ENCODE peak calls at places on chromosomes 1 and 21, in four cellular contexts. G is mesenteric fat pad, S is activated gamma-delta T cell treated with Interleukin-2 at 50 U/mL for 16 hours, T is HuH-7.5. C is an unnamed sample.

GRCh38 chr21:45845790-45846130 is 135.8 kb upstream of the COL6A1 start:
- DNase-seq in T (no peak), G (peak), S (no peak), C (no peak)

GRCh38 chr1:71086331-71086730 is 5.5 kb upstream of the ZRANB2 start:
- DNase-seq in T (no peak), S (no peak), G (no peak), C (no peak)

GRCh38 chr1:147641695-147642592 is 28.4 kb downstream of the ACP6 start:
- DNase-seq in G (no peak), T (peak), S (peak), C (peak)

GRCh38 chr1:207309775-207310273 is 11.7 kb upstream of the CD55 start:
- DNase-seq in T (no peak), G (no peak), S (no peak), C (no peak)

GRCh38 chr1:156556354-156556753 is 16.0 kb downstream of the IQGAP3 start:
- DNase-seq in S (no peak), G (no peak), T (no peak), C (no peak)

GRCh38 chr1:33276573-33277298 is 20.4 kb downstream of the ZNF362 start:
- DNase-seq in G (no peak), T (no peak), S (no peak), C (no peak)

GRCh38 chr1:33370286-33370685 is 49.4 kb upstream of the A3GALT2 start:
- DNase-seq in G (no peak), T (no peak), S (no peak), C (no peak)

GRCh38 chr1:204736861-204737260 is 51.3 kb upstream of the LRRN2 start:
- DNase-seq in T (no peak), G (no peak), S (no peak), C (no peak)

GRCh38 chr1:8664887-8665286 is 152.6 kb downstream of the RERE start:
- DNase-seq in T (no peak), S (no peak), G (no peak), C (no peak)

GRCh38 chr1:240539700-240540414 is 72.1 kb downstream of the GREM2 start:
- DNase-seq in G (no peak), T (no peak), S (no peak), C (no peak)

GRCh38 chr1:30704271-30704670 is 19.1 kb downstream of the MATN1 start:
- DNase-seq in S (no peak), G (no peak), T (no peak), C (no peak)

GRCh38 chr1:2121071-2121691 is 71.0 kb downstream of the PRKCZ start:
- DNase-seq in G (no peak), T (no peak), S (no peak), C (no peak)

GRCh38 chr1:237814319-237814924 is 76.3 kb downstream of the ZP4 start:
- DNase-seq in T (no peak), S (no peak), G (no peak), C (no peak)

GRCh38 chr21:28991861-28992525 is 684 bp downstream of the LTN1 start:
- DNase-seq in G (no peak), T (no peak), S (no peak), C (no peak)

GRCh38 chr21:45011911-45012660 is 62.3 kb upstream of the ADARB1 start:
- DNase-seq in G (no peak), T (peak), S (no peak), C (no peak)

GRCh38 chr1:164613176-164613575 is 54.2 kb downstream of the PBX1 start:
- DNase-seq in T (no peak), S (no peak), G (no peak), C (no peak)

GRCh38 chr21:16879479-16879878 is 633.4 kb upstream of the CXADR start:
- DNase-seq in T (no peak), S (no peak), G (no peak), C (no peak)

GRCh38 chr21:15543473-15543872 is 186.3 kb upstream of the USP25 start:
- DNase-seq in S (no peak), G (no peak), T (no peak), C (no peak)

GRCh38 chr1:109919271-109919670 is 8.6 kb downstream of the CSF1 start:
- DNase-seq in T (no peak), G (no peak), S (no peak), C (no peak)

GRCh38 chr1:216055004-216055403 is 368.2 kb downstream of the USH2A start:
- DNase-seq in G (no peak), T (no peak), S (no peak), C (no peak)

GRCh38 chr1:200150721-200151120 is 123.2 kb downstream of the NR5A2 start:
- DNase-seq in S (no peak), T (peak), G (no peak), C (no peak)

GRCh38 chr1:27668808-27669723 is 2.9 kb downstream of the IFI6 start:
- DNase-seq in G (peak), S (peak), T (peak), C (peak)

GRCh38 chr1:221527886-221528634 is 213.8 kb downstream of the DUSP10 start:
- DNase-seq in T (no peak), G (no peak), S (no peak), C (no peak)

GRCh38 chr1:20528221-20528620 is 20.3 kb upstream of the MUL1 start:
- DNase-seq in G (no peak), S (no peak), T (no peak), C (no peak)

GRCh38 chr1:52748119-52748518 is 21.9 kb downstream of the ZYG11B start:
- DNase-seq in G (no peak), S (no peak), T (no peak), C (no peak)

GRCh38 chr1:203706444-203706843 is 58.5 kb upstream of the LAX1 start:
- DNase-seq in S (no peak), G (no peak), T (no peak), C (no peak)

GRCh38 chr21:33761104-33762036 is 119.1 kb downstream of the ITSN1 start:
- DNase-seq in S (no peak), T (peak), G (no peak), C (no peak)

GRCh38 chr21:15445327-15445726 is 284.5 kb upstream of the USP25 start:
- DNase-seq in T (no peak), G (no peak), S (no peak), C (no peak)

GRCh38 chr21:45822429-45823099 is 159.0 kb upstream of the COL6A1 start:
- DNase-seq in G (peak), S (no peak), T (no peak), C (no peak)

GRCh38 chr1:80520949-80521348 is 1279.8 kb upstream of the ADGRL2 start:
- DNase-seq in T (no peak), S (no peak), G (no peak), C (no peak)

GRCh38 chr1:169572184-169572583 is 14.1 kb downstream of the F5 start:
- DNase-seq in G (no peak), S (no peak), T (no peak), C (no peak)

GRCh38 chr1:247487057-247487456 is 29.2 kb upstream of the OR2B11 start:
- DNase-seq in T (peak), S (peak), G (no peak), C (peak)

GRCh38 chr1:10630661-10631120 is 155.9 kb downstream of the PEX14 start:
- DNase-seq in G (no peak), T (no peak), S (no peak), C (no peak)

GRCh38 chr1:71919812-71920509 is 362.4 kb downstream of the NEGR1 start:
- DNase-seq in S (no peak), G (no peak), T (no peak), C (no peak)

GRCh38 chr1:39130297-39130696 is 74.2 kb upstream of the MACF1 start:
- DNase-seq in S (no peak), T (no peak), G (no peak), C (no peak)

C was measured in T follicular helper cell.